ENCODE peak calls at places on chromosomes 3 and 15, in five cellular contexts. One of them, this sample, is unnamed.

GRCh38 chr3:149468504-149469212 is 5.8 kb upstream of the TM4SF4 start:
- DNase-seq in B cell: no peak
- DNase-seq in GM13977: peak
- DNase-seq in body of pancreas: peak
- DNase-seq in Peyer's patch: no peak
- DNase-seq in this sample: peak

GRCh38 chr3:168088106-168088722 is 7.5 kb downstream of the GOLIM4 start:
- DNase-seq in B cell: no peak
- DNase-seq in GM13977: no peak
- DNase-seq in body of pancreas: peak
- DNase-seq in Peyer's patch: no peak
- DNase-seq in this sample: peak

GRCh38 chr3:108182339-108182738 is 39.9 kb downstream of the IFT57 start:
- DNase-seq in B cell: no peak
- DNase-seq in GM13977: no peak
- DNase-seq in body of pancreas: no peak
- DNase-seq in Peyer's patch: no peak
- DNase-seq in this sample: no peak

GRCh38 chr15:31828594-31828993 is 201.7 kb upstream of the CHRNA7 start:
- DNase-seq in B cell: no peak
- DNase-seq in GM13977: no peak
- DNase-seq in body of pancreas: no peak
- DNase-seq in Peyer's patch: no peak
- DNase-seq in this sample: no peak

GRCh38 chr3:129034650-129035049 is 25.9 kb upstream of the GP9 start:
- DNase-seq in B cell: no peak
- DNase-seq in GM13977: no peak
- DNase-seq in body of pancreas: no peak
- DNase-seq in Peyer's patch: no peak
- DNase-seq in this sample: no peak

GRCh38 chr3:124599779-124600693 is 130.2 kb upstream of the UMPS start:
- DNase-seq in B cell: no peak
- DNase-seq in GM13977: no peak
- DNase-seq in body of pancreas: peak
- DNase-seq in Peyer's patch: peak
- DNase-seq in this sample: no peak

GRCh38 chr3:159796744-159797143 is 191.9 kb upstream of the IL12A start:
- DNase-seq in B cell: no peak
- DNase-seq in GM13977: no peak
- DNase-seq in body of pancreas: no peak
- DNase-seq in Peyer's patch: no peak
- DNase-seq in this sample: no peak

GRCh38 chr3:53175613-53176537 is 14.9 kb downstream of the PRKCD start:
- DNase-seq in B cell: no peak
- DNase-seq in GM13977: no peak
- DNase-seq in body of pancreas: no peak
- DNase-seq in Peyer's patch: no peak
- DNase-seq in this sample: no peak

GRCh38 chr3:187946031-187946691 is 200.9 kb upstream of the BCL6 start:
- DNase-seq in B cell: no peak
- DNase-seq in GM13977: no peak
- DNase-seq in body of pancreas: no peak
- DNase-seq in Peyer's patch: no peak
- DNase-seq in this sample: no peak

GRCh38 chr3:85801955-85802354 is 843.2 kb downstream of the CADM2 start:
- DNase-seq in B cell: no peak
- DNase-seq in GM13977: no peak
- DNase-seq in body of pancreas: peak
- DNase-seq in Peyer's patch: no peak
- DNase-seq in this sample: no peak
- TF ChIP-seq CTCF in B cell: no peak
- TF ChIP-seq CTCF in GM13977: no peak
- TF ChIP-seq CTCF in body of pancreas: peak
- TF ChIP-seq CTCF in Peyer's patch: no peak
- TF ChIP-seq CTCF in this sample: no peak

GRCh38 chr15:90340345-90340744 is 11.7 kb upstream of the ZNF774 start:
- DNase-seq in B cell: no peak
- DNase-seq in GM13977: no peak
- DNase-seq in body of pancreas: no peak
- DNase-seq in Peyer's patch: peak
- DNase-seq in this sample: no peak
- TF ChIP-seq CTCF in B cell: no peak
- TF ChIP-seq CTCF in GM13977: no peak
- TF ChIP-seq CTCF in body of pancreas: no peak
- TF ChIP-seq CTCF in Peyer's patch: no peak
- TF ChIP-seq CTCF in this sample: no peak

GRCh38 chr15:67244966-67245478 is 9.4 kb downstream of the AAGAB start:
- DNase-seq in B cell: no peak
- DNase-seq in GM13977: no peak
- DNase-seq in body of pancreas: no peak
- DNase-seq in Peyer's patch: no peak
- DNase-seq in this sample: no peak

GRCh38 chr15:67241132-67241855 is 13.2 kb downstream of the AAGAB start:
- DNase-seq in B cell: no peak
- DNase-seq in GM13977: peak
- DNase-seq in body of pancreas: no peak
- DNase-seq in Peyer's patch: no peak
- DNase-seq in this sample: peak

GRCh38 chr15:67242665-67243064 is 11.8 kb downstream of the AAGAB start:
- DNase-seq in B cell: no peak
- DNase-seq in GM13977: no peak
- DNase-seq in body of pancreas: no peak
- DNase-seq in Peyer's patch: no peak
- DNase-seq in this sample: no peak

GRCh38 chr15:67240235-67241131 is 14.0 kb downstream of the AAGAB start:
- DNase-seq in B cell: no peak
- DNase-seq in GM13977: no peak
- DNase-seq in body of pancreas: peak
- DNase-seq in Peyer's patch: peak
- DNase-seq in this sample: peak
- TF ChIP-seq CTCF in B cell: no peak
- TF ChIP-seq CTCF in GM13977: peak
- TF ChIP-seq CTCF in body of pancreas: peak
- TF ChIP-seq CTCF in Peyer's patch: no peak
- TF ChIP-seq CTCF in this sample: peak

GRCh38 chr3:142595951-142596725 is at the start of gene PLS1:
- DNase-seq in B cell: peak
- DNase-seq in GM13977: peak
- DNase-seq in body of pancreas: peak
- DNase-seq in Peyer's patch: peak
- DNase-seq in this sample: peak
- TF ChIP-seq CTCF in B cell: no peak
- TF ChIP-seq CTCF in GM13977: no peak
- TF ChIP-seq CTCF in body of pancreas: peak
- TF ChIP-seq CTCF in Peyer's patch: no peak
- TF ChIP-seq CTCF in this sample: no peak

GRCh38 chr3:140273542-140274195 is 338.7 kb downstream of the CLSTN2 start:
- DNase-seq in B cell: no peak
- DNase-seq in GM13977: no peak
- DNase-seq in body of pancreas: no peak
- DNase-seq in Peyer's patch: no peak
- DNase-seq in this sample: no peak

GRCh38 chr3:140274429-140274828 is 339.4 kb downstream of the CLSTN2 start:
- DNase-seq in B cell: no peak
- DNase-seq in GM13977: no peak
- DNase-seq in body of pancreas: no peak
- DNase-seq in Peyer's patch: no peak
- DNase-seq in this sample: no peak

GRCh38 chr3:140277886-140278285 is 342.9 kb downstream of the CLSTN2 start:
- DNase-seq in B cell: no peak
- DNase-seq in GM13977: no peak
- DNase-seq in body of pancreas: no peak
- DNase-seq in Peyer's patch: no peak
- DNase-seq in this sample: no peak

DNA sequence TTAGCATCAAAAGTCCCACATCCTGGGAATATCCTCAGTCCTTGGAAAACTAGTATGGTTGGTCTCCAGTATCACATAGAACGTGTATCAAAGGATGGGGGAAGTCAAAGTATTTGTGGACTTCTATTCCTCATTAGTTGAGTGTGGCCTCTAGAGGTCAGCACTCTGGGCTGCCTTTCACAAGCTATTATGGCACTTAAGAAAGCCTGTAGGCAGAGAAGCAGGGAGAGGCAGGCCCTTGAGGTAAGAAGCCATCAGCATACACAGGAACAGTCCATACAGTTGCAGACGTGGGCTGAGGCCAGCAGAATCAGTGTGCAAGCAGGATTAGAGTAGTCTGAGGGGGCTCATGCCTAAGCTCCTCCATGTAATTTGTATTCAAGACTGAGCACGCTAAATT is 341.7 kb downstream of the CLSTN2 start:
- DNase-seq in B cell: no peak
- DNase-seq in GM13977: no peak
- DNase-seq in body of pancreas: peak
- DNase-seq in Peyer's patch: no peak
- DNase-seq in this sample: no peak
- TF ChIP-seq CTCF in B cell: no peak
- TF ChIP-seq CTCF in GM13977: peak
- TF ChIP-seq CTCF in body of pancreas: peak
- TF ChIP-seq CTCF in Peyer's patch: no peak
- TF ChIP-seq CTCF in this sample: peak

GRCh38 chr15:52653451-52653964 is 25.7 kb downstream of the ATOSA start:
- DNase-seq in B cell: no peak
- DNase-seq in GM13977: no peak
- DNase-seq in body of pancreas: no peak
- DNase-seq in Peyer's patch: no peak
- DNase-seq in this sample: no peak

GRCh38 chr15:52652984-52653383 is 26.2 kb downstream of the ATOSA start:
- DNase-seq in B cell: no peak
- DNase-seq in GM13977: no peak
- DNase-seq in body of pancreas: no peak
- DNase-seq in Peyer's patch: no peak
- DNase-seq in this sample: no peak

GRCh38 chr15:52651868-52652267 is 27.3 kb downstream of the ATOSA start:
- DNase-seq in B cell: peak
- DNase-seq in GM13977: peak
- DNase-seq in body of pancreas: peak
- DNase-seq in Peyer's patch: peak
- DNase-seq in this sample: peak

GRCh38 chr15:52651114-52651513 is 28.1 kb downstream of the ATOSA start:
- DNase-seq in B cell: no peak
- DNase-seq in GM13977: no peak
- DNase-seq in body of pancreas: no peak
- DNase-seq in Peyer's patch: no peak
- DNase-seq in this sample: no peak

GRCh38 chr15:52652286-52652685 is 26.9 kb downstream of the ATOSA start:
- DNase-seq in B cell: no peak
- DNase-seq in GM13977: no peak
- DNase-seq in body of pancreas: no peak
- DNase-seq in Peyer's patch: no peak
- DNase-seq in this sample: no peak
- TF ChIP-seq CTCF in B cell: no peak
- TF ChIP-seq CTCF in GM13977: no peak
- TF ChIP-seq CTCF in body of pancreas: no peak
- TF ChIP-seq CTCF in Peyer's patch: no peak
- TF ChIP-seq CTCF in this sample: no peak

GRCh38 chr3:194007598-194008337 is 128.2 kb upstream of the HES1 start:
- DNase-seq in B cell: no peak
- DNase-seq in GM13977: no peak
- DNase-seq in body of pancreas: no peak
- DNase-seq in Peyer's patch: no peak
- DNase-seq in this sample: no peak

GRCh38 chr3:194006102-194006501 is 129.8 kb upstream of the HES1 start:
- DNase-seq in B cell: no peak
- DNase-seq in GM13977: no peak
- DNase-seq in body of pancreas: no peak
- DNase-seq in Peyer's patch: no peak
- DNase-seq in this sample: no peak

GRCh38 chr3:194011807-194012206 is 124.1 kb upstream of the HES1 start:
- DNase-seq in B cell: no peak
- DNase-seq in GM13977: no peak
- DNase-seq in body of pancreas: no peak
- DNase-seq in Peyer's patch: no peak
- DNase-seq in this sample: no peak

GRCh38 chr3:194009019-194009418 is 126.9 kb upstream of the HES1 start:
- DNase-seq in B cell: no peak
- DNase-seq in GM13977: no peak
- DNase-seq in body of pancreas: no peak
- DNase-seq in Peyer's patch: no peak
- DNase-seq in this sample: no peak

GRCh38 chr3:194009892-194010533 is 125.9 kb upstream of the HES1 start:
- DNase-seq in B cell: no peak
- DNase-seq in GM13977: no peak
- DNase-seq in body of pancreas: peak
- DNase-seq in Peyer's patch: no peak
- DNase-seq in this sample: no peak
- TF ChIP-seq CTCF in B cell: no peak
- TF ChIP-seq CTCF in GM13977: no peak
- TF ChIP-seq CTCF in body of pancreas: peak
- TF ChIP-seq CTCF in Peyer's patch: no peak
- TF ChIP-seq CTCF in this sample: no peak

DNA sequence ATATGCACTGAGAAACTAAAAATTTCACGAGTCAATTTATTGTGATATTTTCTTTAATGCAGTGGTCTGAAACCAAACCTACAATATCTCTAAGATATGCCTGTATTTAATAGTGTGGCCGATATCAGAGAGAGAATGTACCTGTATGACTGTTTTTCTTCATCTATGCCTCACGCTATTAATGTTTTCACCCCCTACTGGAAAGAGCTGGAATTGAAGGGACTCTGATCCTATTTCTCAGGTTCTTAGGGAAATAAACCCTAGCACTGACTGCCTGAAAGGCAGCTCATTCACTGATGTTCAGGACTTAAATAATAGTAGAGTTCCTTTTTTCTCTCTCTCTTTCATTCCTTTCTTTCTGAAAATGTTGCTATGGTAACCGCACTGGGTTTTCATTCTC is 1135.9 kb downstream of the IGSF11 start:
- DNase-seq in B cell: no peak
- DNase-seq in GM13977: peak
- DNase-seq in body of pancreas: peak
- DNase-seq in Peyer's patch: no peak
- DNase-seq in this sample: no peak
- TF ChIP-seq CTCF in B cell: no peak
- TF ChIP-seq CTCF in GM13977: peak
- TF ChIP-seq CTCF in body of pancreas: peak
- TF ChIP-seq CTCF in Peyer's patch: no peak
- TF ChIP-seq CTCF in this sample: peak

This sample was measured in GM20000.